ENCODE peak calls at places on chromosomes 5 and 9, in five cellular contexts. D is ascending aorta, Y is thoracic aorta, B is keratinocyte, V is tibial nerve. L is an unnamed sample.

GRCh38 chr5:2914022-2914661 is 162.7 kb upstream of the IRX2 start:
- DNase-seq in B (no peak), V (no peak), Y (no peak), D (no peak), L (no peak)

GRCh38 chr5:159324986-159325385 is 5.3 kb downstream of the IL12B start:
- DNase-seq in B (no peak), V (no peak), Y (no peak), D (no peak), L (no peak)

GRCh38 chr9:121772600-121773285 is 121.3 kb downstream of the DAB2IP start:
- DNase-seq in D (peak; percentile 87), V (no peak), B (no peak), Y (no peak), L (no peak)

GRCh38 chr9:83584995-83585394 is 37.9 kb upstream of the IDNK start:
- DNase-seq in V (no peak), D (no peak), Y (no peak), B (no peak), L (no peak)

GRCh38 chr5:105917189-105917588 is 1753.5 kb downstream of the EFNA5 start:
- DNase-seq in Y (no peak), V (no peak), D (no peak), B (no peak), L (no peak)

GRCh38 chr9:127589955-127590370 is 22.1 kb upstream of the STXBP1 start:
- DNase-seq in D (peak; percentile 82), Y (no peak), V (peak; percentile 73), B (no peak), L (no peak)

GRCh38 chr5:87735918-87736317 is 323.2 kb upstream of the CCNH start:
- DNase-seq in Y (no peak), B (no peak), V (no peak), D (no peak), L (no peak)

GRCh38 chr5:109705596-109705995 is 15.9 kb downstream of the MAN2A1 start:
- DNase-seq in Y (no peak), B (no peak), D (no peak), V (no peak), L (no peak)

GRCh38 chr9:83986223-83986622 is 5.6 kb downstream of the RMI1 start:
- DNase-seq in B (no peak), Y (no peak), D (no peak), V (no peak), L (no peak)

GRCh38 chr5:56070795-56071539 is 76.2 kb upstream of the IL6ST start:
- DNase-seq in B (no peak), V (no peak), Y (no peak), D (no peak), L (no peak)

GRCh38 chr5:142605649-142606048 is 80.2 kb downstream of the FGF1 start:
- DNase-seq in B (no peak), V (no peak), Y (no peak), D (no peak), L (no peak)

GRCh38 chr9:93257808-93258331 is 73.9 kb downstream of the WNK2 start:
- DNase-seq in D (peak; percentile 54), Y (no peak), B (no peak), V (no peak), L (no peak)

GRCh38 chr5:516980-517379 is 7.3 kb downstream of the SLC9A3 start:
- DNase-seq in D (no peak), V (no peak), Y (no peak), B (no peak), L (no peak)

GRCh38 chr5:145931718-145932117 is 4.7 kb upstream of the SH3RF2 start:
- DNase-seq in B (no peak), V (no peak), Y (no peak), D (no peak), L (no peak)

GRCh38 chr9:127929044-127929979 is 1.3 kb downstream of the PIP5KL1 start:
- DNase-seq in D (no peak), Y (no peak), V (no peak), B (no peak), L (no peak)

GRCh38 chr9:136179101-136179616 is 25.8 kb downstream of the LHX3 start:
- DNase-seq in V (no peak), D (no peak), B (no peak), Y (no peak), L (no peak)

GRCh38 chr5:176653986-176654385 is 6.7 kb downstream of the TSPAN17 start:
- DNase-seq in Y (no peak), B (no peak), D (no peak), V (no peak), L (no peak)

GRCh38 chr5:94057655-94058054 is 316.3 kb upstream of the POU5F2 start:
- DNase-seq in D (no peak), Y (no peak), B (no peak), V (no peak), L (no peak)

GRCh38 chr5:167573274-167574127 is 717.9 kb upstream of the WWC1 start:
- DNase-seq in B (no peak), D (no peak), V (peak; percentile 15), Y (no peak), L (no peak)

GRCh38 chr5:164119806-164120440 is 614.5 kb downstream of the MAT2B start:
- DNase-seq in Y (no peak), B (no peak), V (no peak), D (no peak), L (no peak)

GRCh38 chr9:71323357-71323756 is 201.9 kb upstream of the TRPM3 start:
- DNase-seq in D (no peak), V (no peak), B (no peak), Y (no peak), L (no peak)

GRCh38 chr5:177509361-177509951 is at the start of gene DOK3:
- DNase-seq in Y (no peak), V (no peak), D (no peak), B (no peak), L (no peak)

GRCh38 chr5:131147258-131147657 is 17.8 kb downstream of the HINT1 start:
- DNase-seq in B (no peak), D (no peak), V (no peak), Y (no peak), L (no peak)

GRCh38 chr5:86909461-86909881 is 291.7 kb downstream of the COX7C start:
- DNase-seq in B (no peak), D (no peak), Y (no peak), V (no peak), L (no peak)

GRCh38 chr5:82406200-82406773 is 128.1 kb upstream of the RPS23 start:
- DNase-seq in V (no peak), D (peak; percentile 75), B (peak; percentile 96), Y (no peak), L (no peak)

GRCh38 chr5:74355041-74355440 is 285.5 kb downstream of the ENC1 start:
- DNase-seq in Y (no peak), B (no peak), D (no peak), V (no peak), L (no peak)

GRCh38 chr9:14987858-14988257 is 77.6 kb upstream of the FREM1 start:
- DNase-seq in D (no peak), Y (no peak), V (no peak), B (no peak), L (no peak)

DNA sequence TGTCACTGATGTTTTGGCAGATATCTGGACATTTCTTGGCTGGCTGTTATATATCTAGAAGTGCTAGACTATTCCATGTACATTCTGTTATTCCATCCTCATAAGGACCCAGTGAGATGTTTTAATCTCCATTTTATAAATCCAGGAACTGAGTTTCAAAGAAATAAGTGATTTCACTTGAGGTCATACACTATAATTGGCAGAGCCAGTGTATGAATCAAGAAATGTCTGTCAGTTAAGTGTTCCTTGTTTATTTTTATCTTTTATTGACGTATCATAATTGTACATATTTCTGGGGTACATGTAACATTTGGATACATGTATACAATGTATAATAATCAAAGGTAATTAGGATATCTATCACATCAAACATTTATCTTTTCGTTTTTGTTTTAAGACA is 338.3 kb upstream of the KLF4 start:
- DNase-seq in D (no peak), V (no peak), B (no peak), Y (no peak), L (no peak)
- H3K4me3 ChIP-seq in D (no peak overlapping the region), V (no peak overlapping the region), B (no peak overlapping the region), Y (no peak overlapping the region), L (no peak overlapping the region)

GRCh38 chr5:122468351-122469111 is 156.5 kb downstream of the SNCAIP start:
- DNase-seq in V (no peak), B (no peak), Y (no peak), D (no peak), L (no peak)
- TF ChIP-seq CTCF in V (no peak), B (peak; percentile 3), Y (no peak), D (no peak), L (no peak)

DNA sequence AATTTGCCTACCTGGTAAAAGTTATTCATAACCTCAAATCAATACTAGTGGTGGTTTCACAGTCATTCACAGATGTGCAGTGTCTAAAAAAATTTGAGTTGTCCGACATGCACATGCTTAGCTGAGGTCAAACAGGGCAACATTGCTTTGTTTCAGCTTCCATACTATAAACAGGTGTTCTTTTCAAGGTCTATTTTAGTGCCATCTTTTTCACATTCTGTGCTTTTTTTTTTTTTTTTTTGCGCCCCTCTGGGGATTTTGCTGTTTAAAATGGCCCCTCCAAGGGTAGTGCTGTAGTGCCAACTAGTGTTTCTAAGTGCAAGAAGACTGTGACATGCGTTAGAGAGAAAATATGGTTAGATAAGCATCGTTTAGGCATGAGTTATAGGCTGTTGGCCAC is 14.5 kb downstream of the PHAX start:
- DNase-seq in V (no peak), B (no peak), D (no peak), Y (no peak), L (no peak)
- H3K4me3 ChIP-seq in V (no peak overlapping the region), B (no peak overlapping the region), D (no peak overlapping the region), Y (no peak overlapping the region), L (no peak overlapping the region)

GRCh38 chr5:64229163-64229774 is 63.6 kb downstream of the RNF180 start:
- DNase-seq in D (no peak), V (no peak), B (no peak), Y (no peak), L (no peak)
- TF ChIP-seq CTCF in D (peak; percentile 42), V (peak; percentile 40), B (no peak), Y (peak; percentile 63), L (peak; percentile 53)

DNA sequence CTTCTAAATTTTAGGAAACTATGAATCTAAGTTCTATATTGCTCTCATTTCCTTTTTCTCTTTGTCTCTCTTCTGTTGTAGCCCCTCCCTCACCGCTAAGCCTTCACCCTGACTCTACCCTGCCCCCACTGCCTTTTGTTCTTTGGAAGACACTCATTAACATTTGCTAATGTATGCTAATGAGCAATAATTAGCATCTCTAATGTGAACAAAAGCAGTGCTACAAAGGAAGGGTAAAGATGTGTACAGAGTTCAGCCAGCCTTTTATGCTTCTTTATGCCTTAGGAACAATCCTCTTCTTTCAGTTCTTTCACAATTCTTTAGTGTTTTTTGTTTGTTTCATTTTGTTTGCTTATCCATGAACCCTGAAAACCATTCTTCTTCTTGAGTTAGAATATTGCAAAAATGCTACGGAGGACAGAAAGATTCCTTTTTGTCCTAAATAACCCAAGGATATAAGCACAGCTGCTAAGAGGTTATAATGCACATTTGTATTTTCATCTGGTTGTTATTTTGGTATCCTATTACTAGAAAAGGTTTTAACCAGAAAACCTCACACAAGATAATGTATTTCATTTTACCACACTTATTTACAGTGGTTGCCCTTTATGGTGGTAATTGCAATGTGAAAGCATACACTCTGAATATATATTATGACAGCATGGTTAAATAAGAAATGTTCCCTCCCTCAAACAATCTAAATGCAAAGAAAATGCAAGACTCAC is 159.3 kb downstream of the TMC1 start:
- DNase-seq in V (no peak), B (no peak), D (no peak), Y (no peak), L (no peak)
- H3K4me3 ChIP-seq in V (no peak overlapping the region), B (no peak overlapping the region), D (no peak overlapping the region), Y (no peak overlapping the region), L (no peak overlapping the region)

GRCh38 chr5:173281910-173282309 is 46.3 kb downstream of the STC2 start:
- DNase-seq in B (no peak), Y (no peak), D (no peak), V (no peak), L (no peak)
- TF ChIP-seq CTCF in B (peak; percentile 29), Y (no peak), D (no peak), V (no peak), L (no peak)